ENCODE peak calls at places on chromosomes 3 and 15, in five cellular contexts. T is fibroblast of the aortic adventitia, R is coronary artery, A is foreskin fibroblast, Y is iPS DF 6.9. B is an unnamed sample.

GRCh38 chr15:36887214-36888017 is 212.9 kb downstream of the MEIS2 start:
- DNase-seq in T (no peak), R (no peak), A (no peak), Y (no peak), B (peak; percentile 23)

GRCh38 chr15:25179673-25180511 is 225.1 kb downstream of the SNRPN start:
- DNase-seq in T (no peak), R (no peak), A (no peak), Y (no peak), B (no peak)

GRCh38 chr3:169362261-169362660 is 301.3 kb downstream of the MECOM start:
- DNase-seq in T (peak; percentile 72), R (no peak), A (no peak), Y (no peak), B (no peak)

GRCh38 chr3:114231616-114232015 is 5.8 kb downstream of the ZNF80 start:
- DNase-seq in T (no peak), R (no peak), A (no peak), Y (no peak), B (no peak)

GRCh38 chr3:131402391-131403039 is 20.9 kb downstream of the NUDT16 start:
- DNase-seq in T (peak; percentile 58), R (no peak), A (no peak), Y (no peak), B (peak; percentile 85)

GRCh38 chr3:172303181-172303580 is 145.1 kb downstream of the GHSR start:
- DNase-seq in T (peak; percentile 64), R (no peak), A (no peak), Y (no peak), B (peak; percentile 50)

GRCh38 chr3:190378240-190378891 is 9.6 kb upstream of the CLDN16 start:
- DNase-seq in T (peak; percentile 98), R (no peak), A (peak; percentile 81), Y (no peak), B (peak; percentile 89)

GRCh38 chr3:194879126-194879887 is 193.6 kb downstream of the FAM43A start:
- DNase-seq in T (no peak), R (no peak), A (no peak), Y (no peak), B (no peak)

GRCh38 chr3:160671231-160671630 is 5.7 kb upstream of the ARL14 start:
- DNase-seq in T (no peak), R (no peak), A (no peak), Y (no peak), B (no peak)

GRCh38 chr15:48046813-48047483 is 73.8 kb upstream of the SLC24A5 start:
- DNase-seq in T (no peak), R (no peak), A (no peak), Y (peak; percentile 20), B (no peak)

GRCh38 chr3:104437891-104438290 is 928.8 kb upstream of the ALCAM start:
- DNase-seq in T (peak; percentile 74), R (no peak), A (no peak), Y (no peak), B (peak; percentile 68)

GRCh38 chr3:195080571-195081141 is 190.3 kb downstream of the XXYLT1 start:
- DNase-seq in T (no peak), R (no peak), A (no peak), Y (no peak), B (no peak)

GRCh38 chr15:52428297-52428696 is 100.4 kb downstream of the MYO5A start:
- DNase-seq in T (no peak), R (no peak), A (no peak), Y (no peak), B (no peak)

GRCh38 chr15:57580866-57581265 is 10.8 kb upstream of the MYZAP start:
- DNase-seq in T (no peak), R (peak; percentile 12), A (no peak), Y (no peak), B (no peak)

GRCh38 chr3:89606151-89606550 is 498.7 kb downstream of the EPHA3 start:
- DNase-seq in T (no peak), R (no peak), A (no peak), Y (no peak), B (peak; percentile 1)

GRCh38 chr3:13654330-13655073 is 105.6 kb downstream of the FBLN2 start:
- DNase-seq in T (no peak), R (no peak), A (no peak), Y (no peak), B (no peak)

GRCh38 chr15:101003076-101003475 is 83.9 kb downstream of the LRRK1 start:
- DNase-seq in T (no peak), R (peak; percentile 17), A (no peak), Y (no peak), B (no peak)

GRCh38 chr3:14441240-14441919 is 39.0 kb downstream of the SLC6A6 start:
- DNase-seq in T (no peak), R (no peak), A (no peak), Y (no peak), B (peak; percentile 56)

GRCh38 chr3:141076821-141077571 is 25.8 kb downstream of the SPSB4 start:
- DNase-seq in T (peak; percentile 12), R (no peak), A (peak; percentile 21), Y (no peak), B (peak; percentile 92)
- H3K4me3 ChIP-seq in T (peak overlapping the region; percentile 17), R (peak overlapping the region; percentile 71), A (peak overlapping the region; percentile 13), Y (no peak overlapping the region), B (peak overlapping the region; percentile 69)

GRCh38 chr15:68279218-68279533 is 1.6 kb downstream of the FEM1B start:
- DNase-seq in T (no peak), R (no peak), A (no peak), Y (no peak), B (no peak)

GRCh38 chr15:68281008-68281407 is 3.5 kb downstream of the FEM1B start:
- DNase-seq in T (no peak), R (no peak), A (no peak), Y (no peak), B (no peak)

GRCh38 chr15:68277605-68278344 is at the start of gene FEM1B:
- DNase-seq in T (peak; percentile 92), R (peak; percentile 94), A (peak; percentile 91), Y (peak; percentile 57), B (peak; percentile 96)

GRCh38 chr15:68278345-68279217 is 1.0 kb downstream of the FEM1B start:
- DNase-seq in T (peak; percentile 47), R (peak; percentile 86), A (no peak), Y (no peak), B (peak; percentile 68)

GRCh38 chr15:68279779-68280745 is 2.5 kb downstream of the FEM1B start:
- DNase-seq in T (no peak), R (no peak), A (no peak), Y (no peak), B (peak; percentile 58)
- H3K4me3 ChIP-seq in T (peak overlapping the region; percentile 99), R (peak overlapping the region; percentile 87), A (peak overlapping the region; percentile 70), Y (no peak overlapping the region), B (peak overlapping the region; percentile 99)

DNA sequence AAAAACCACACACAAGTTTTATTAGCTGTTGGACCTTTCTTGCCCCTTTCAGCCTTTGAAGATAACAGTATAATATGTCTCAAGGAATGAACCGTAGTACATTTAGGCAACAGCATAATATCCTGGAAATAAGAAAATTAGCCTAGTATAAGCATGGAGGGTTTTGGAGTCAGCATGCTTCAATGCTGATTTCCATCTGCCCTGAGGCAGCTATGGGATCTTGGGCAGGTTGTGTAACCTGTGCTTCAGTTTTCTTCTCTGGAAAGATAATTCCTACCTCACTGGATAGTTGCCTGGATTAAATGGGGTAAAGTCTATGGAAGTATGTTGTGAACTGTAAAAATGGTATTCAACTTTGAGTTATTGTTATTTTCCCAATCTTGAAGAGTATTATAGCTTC is 1.6 kb downstream of the DHX30 start:
- DNase-seq in T (no peak), R (no peak), A (no peak), Y (no peak), B (no peak)
- H3K4me3 ChIP-seq in T (peak overlapping the region; percentile 17), R (no peak overlapping the region), A (no peak overlapping the region), Y (no peak overlapping the region), B (no peak overlapping the region)

DNA sequence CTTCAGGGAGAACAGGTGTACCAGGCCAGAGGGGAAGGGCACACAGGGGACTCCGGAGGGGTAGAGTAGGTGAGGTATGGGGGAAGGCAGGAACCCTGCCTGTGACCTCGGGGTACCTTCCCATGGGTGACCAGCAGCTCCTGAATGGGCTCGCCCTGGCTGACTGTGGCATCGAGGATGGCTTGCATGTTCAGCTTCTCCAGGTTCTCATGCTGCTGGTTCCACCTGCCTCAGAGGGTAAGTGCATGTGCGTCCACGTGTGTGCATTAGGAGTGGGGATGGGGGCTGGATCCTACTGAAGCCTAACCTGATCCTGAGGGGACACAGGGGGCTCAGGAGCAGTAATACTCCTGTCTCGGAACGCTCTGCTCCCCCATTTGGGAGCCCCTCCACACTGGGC is 524 bp downstream of the ZMYND10 start:
- DNase-seq in T (no peak), R (no peak), A (no peak), Y (no peak), B (no peak)
- H3K4me3 ChIP-seq in T (peak overlapping the region; percentile 67), R (peak overlapping the region; percentile 62), A (peak overlapping the region; percentile 45), Y (no peak overlapping the region), B (peak overlapping the region; percentile 76)

DNA sequence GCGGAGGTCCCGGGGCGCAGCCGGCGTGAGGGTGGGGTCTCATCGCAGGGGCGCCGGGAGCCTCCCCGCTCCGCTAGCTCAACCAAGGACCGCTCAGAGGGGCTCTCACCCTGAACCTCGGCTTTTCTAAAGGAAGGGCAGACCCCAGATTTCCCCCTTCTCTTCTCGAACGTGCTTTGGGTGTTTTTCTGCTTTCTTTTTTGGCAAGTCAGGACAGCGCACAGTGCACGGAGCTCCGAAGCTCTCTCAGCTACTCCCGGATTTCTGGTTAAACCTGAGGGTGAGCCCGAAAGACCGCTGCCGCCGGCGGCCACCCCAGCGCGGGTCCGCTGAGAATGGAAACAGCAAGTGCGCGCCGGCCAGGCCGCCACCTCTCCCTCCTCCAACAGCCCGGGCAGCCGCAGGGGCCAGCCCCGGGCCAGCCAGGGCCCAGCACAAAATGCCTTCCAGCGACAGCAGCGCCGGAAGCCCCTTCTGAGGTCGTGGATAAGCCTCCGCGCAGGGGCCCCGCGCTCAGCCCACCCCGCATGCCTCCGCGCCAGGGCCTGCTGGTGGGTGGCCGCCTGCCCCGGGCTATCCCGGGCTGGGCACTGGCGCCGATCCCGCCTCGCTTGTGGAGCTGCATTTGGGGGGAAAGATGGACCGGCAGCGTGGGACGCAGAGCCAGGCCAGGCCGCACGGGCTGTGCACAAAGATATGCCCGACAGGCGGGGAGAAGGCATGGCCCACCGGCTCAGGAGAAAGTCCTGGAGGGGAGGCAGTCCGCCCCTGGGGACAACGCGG is 8.2 kb upstream of the OCA2 start:
- DNase-seq in T (peak; percentile 41), R (peak; percentile 74), A (no peak), Y (no peak), B (peak; percentile 48)
- H3K4me3 ChIP-seq in T (peak overlapping the region; percentile 69), R (peak overlapping the region; percentile 71), A (peak overlapping the region; percentile 58), Y (peak overlapping the region; percentile 40), B (peak overlapping the region; percentile 75)

GRCh38 chr15:83378921-83379561 is 68.1 kb upstream of the SH3GL3 start:
- DNase-seq in T (no peak), R (no peak), A (no peak), Y (no peak), B (no peak)
- H3K4me3 ChIP-seq in T (no peak overlapping the region), R (no peak overlapping the region), A (no peak overlapping the region), Y (peak overlapping the region; percentile 33), B (peak overlapping the region; percentile 47)

GRCh38 chr15:84761534-84762190 is 13.3 kb downstream of the ZNF592 start:
- DNase-seq in T (peak; percentile 19), R (no peak), A (no peak), Y (no peak), B (no peak)

GRCh38 chr15:84755736-84756527 is 7.5 kb downstream of the ZNF592 start:
- DNase-seq in T (no peak), R (no peak), A (no peak), Y (no peak), B (no peak)

GRCh38 chr15:84760219-84760618 is 11.8 kb downstream of the ZNF592 start:
- DNase-seq in T (no peak), R (no peak), A (no peak), Y (no peak), B (no peak)

GRCh38 chr15:84762840-84763572 is 14.6 kb downstream of the ZNF592 start:
- DNase-seq in T (no peak), R (no peak), A (no peak), Y (no peak), B (peak; percentile 20)

GRCh38 chr15:84759018-84759417 is 10.6 kb downstream of the ZNF592 start:
- DNase-seq in T (no peak), R (no peak), A (no peak), Y (no peak), B (no peak)
- H3K4me3 ChIP-seq in T (no peak overlapping the region), R (no peak overlapping the region), A (no peak overlapping the region), Y (no peak overlapping the region), B (no peak overlapping the region)